ENCODE peak calls at places on chromosome 17, in five cellular contexts. L is A549, H is aorta, D is mammary epithelial cell, C is ovary. E is an unnamed sample.
A peak's percentile ranks its signal among the peaks of the same experiment; 100 is the strongest.

GRCh38 chr17:49498037-49498615 is 3.0 kb downstream of the NGFR start:
- DNase-seq in H (no peak), L (peak; percentile 41), C (no peak), D (no peak), E (no peak)

GRCh38 chr17:39605492-39606433 is 2.0 kb downstream of the NEUROD2 start:
- DNase-seq in H (no peak), L (no peak), D (peak; percentile 61), C (no peak), E (no peak)

GRCh38 chr17:82241183-82241925 is 12.5 kb downstream of the SLC16A3 start:
- DNase-seq in C (peak; percentile 75), L (no peak), D (peak; percentile 81), H (peak; percentile 93), E (peak; percentile 92)

GRCh38 chr17:76492250-76492988 is 8.8 kb downstream of the RHBDF2 start:
- DNase-seq in L (no peak), C (no peak), D (no peak), H (no peak), E (no peak)

GRCh38 chr17:70074236-70074830 is 692 bp upstream of the KCNJ16 start:
- DNase-seq in H (no peak), C (no peak), L (no peak), D (no peak), E (no peak)

GRCh38 chr17:56452469-56452868 is 141.0 kb upstream of the NOG start:
- DNase-seq in D (no peak), L (no peak), H (no peak), C (no peak), E (no peak)

GRCh38 chr17:54662978-54663876 is 237.4 kb upstream of the TOM1L1 start:
- DNase-seq in L (no peak), H (peak; percentile 36), C (no peak), D (no peak), E (no peak)

GRCh38 chr17:44075598-44076293 is 5.2 kb downstream of the G6PC3 start:
- DNase-seq in H (no peak), L (no peak), D (no peak), C (no peak), E (no peak)

GRCh38 chr17:8326591-8327583 is 12.8 kb upstream of the ODF4 start:
- DNase-seq in C (peak; percentile 57), H (peak; percentile 83), L (no peak), D (no peak), E (no peak)

GRCh38 chr17:18961634-18962493 is 9.9 kb downstream of the SLC5A10 start:
- DNase-seq in L (peak; percentile 66), H (peak; percentile 40), C (no peak), D (peak; percentile 47), E (no peak)

GRCh38 chr17:67784364-67785121 is 40.8 kb upstream of the BPTF start:
- DNase-seq in H (no peak), L (no peak), D (no peak), C (no peak), E (no peak)

GRCh38 chr17:55710410-55710809 is 12.3 kb downstream of the TMEM100 start:
- DNase-seq in L (no peak), H (no peak), D (no peak), C (no peak), E (no peak)

GRCh38 chr17:6551909-6552768 is 4.2 kb downstream of the PITPNM3 start:
- DNase-seq in D (peak; percentile 80), H (no peak), C (peak; percentile 56), L (no peak), E (peak; percentile 62)

GRCh38 chr17:43453331-43453812 is 30.4 kb upstream of the DHX8 start:
- DNase-seq in D (no peak), C (peak; percentile 79), H (no peak), L (no peak), E (peak; percentile 21)

GRCh38 chr17:78140169-78141051 is 5.8 kb upstream of the C17orf99 start:
- DNase-seq in D (peak; percentile 81), H (peak; percentile 92), C (peak; percentile 70), L (peak; percentile 90), E (peak; percentile 95)

GRCh38 chr17:49067163-49067562 is 65.4 kb upstream of the B4GALNT2 start:
- DNase-seq in D (peak; percentile 15), L (no peak), H (no peak), C (no peak), E (no peak)

GRCh38 chr17:77490361-77491183 is 349.8 kb downstream of the SEC14L1 start:
- DNase-seq in L (no peak), C (peak; percentile 32), D (no peak), H (peak; percentile 77), E (no peak)

GRCh38 chr17:69936996-69937395 is 138.0 kb upstream of the KCNJ16 start:
- DNase-seq in C (no peak), D (no peak), L (no peak), H (no peak), E (no peak)

GRCh38 chr17:73434154-73434553 is 122.4 kb upstream of the CDC42EP4 start:
- DNase-seq in L (no peak), H (no peak), C (no peak), D (no peak), E (no peak)

GRCh38 chr17:35254107-35254802 is 11.4 kb downstream of the SLFN5 start:
- DNase-seq in C (peak; percentile 26), H (no peak), D (peak; percentile 91), L (peak; percentile 43), E (peak; percentile 88)

GRCh38 chr17:51510940-51511339 is 250.6 kb downstream of the UTP18 start:
- DNase-seq in D (no peak), C (no peak), L (no peak), H (no peak), E (no peak)

GRCh38 chr17:34384271-34384670 is 21.2 kb upstream of the CCL1 start:
- DNase-seq in H (no peak), C (no peak), D (no peak), L (no peak), E (no peak)

GRCh38 chr17:81409190-81409935 is 14.1 kb downstream of the BAHCC1 start:
- DNase-seq in L (no peak), H (no peak), D (no peak), C (no peak), E (no peak)

GRCh38 chr17:19645608-19646250 is 2.8 kb upstream of the ALDH3A2 start:
- DNase-seq in L (peak; percentile 40), C (no peak), D (no peak), H (no peak), E (no peak)

GRCh38 chr17:66772148-66772812 is 62.6 kb upstream of the CACNG5 start:
- DNase-seq in D (no peak), C (no peak), H (no peak), L (no peak), E (no peak)

GRCh38 chr17:43701318-43701743 is 39.6 kb upstream of the MEOX1 start:
- DNase-seq in H (no peak), L (no peak), C (no peak), D (peak; percentile 91), E (peak; percentile 98)

GRCh38 chr17:58692239-58693055 is at the start of gene RAD51C:
- DNase-seq in H (peak; percentile 93), L (peak; percentile 90), C (peak; percentile 86), D (peak; percentile 81), E (peak; percentile 92)

GRCh38 chr17:58352843-58353719 is 1.1 kb upstream of the SUPT4H1 start:
- DNase-seq in C (peak; percentile 45), H (peak; percentile 75), D (no peak), L (no peak), E (no peak)

GRCh38 chr17:75697651-75698291 is 23.5 kb upstream of the ITGB4 start:
- DNase-seq in D (no peak), C (no peak), H (no peak), L (no peak), E (no peak)

GRCh38 chr17:55284944-55285339 is 20.2 kb downstream of the HLF start:
- DNase-seq in C (no peak), L (no peak), H (no peak), D (no peak), E (peak; percentile 20)

GRCh38 chr17:311119-311848 is 41.3 kb downstream of the RPH3AL start:
- DNase-seq in C (no peak), L (no peak), D (no peak), H (peak; percentile 49), E (no peak)

GRCh38 chr17:34719569-34719968 is 140.2 kb downstream of the TMEM132E start:
- DNase-seq in D (no peak), L (no peak), H (no peak), C (no peak), E (no peak)

GRCh38 chr17:69450857-69451410 is 36.4 kb downstream of the MAP2K6 start:
- DNase-seq in C (no peak), D (no peak), L (no peak), H (no peak), E (no peak)

GRCh38 chr17:81906476-81907218 is 4.6 kb downstream of the PCYT2 start:
- DNase-seq in D (no peak), C (no peak), H (no peak), L (no peak), E (no peak)

GRCh38 chr17:71724339-71724738 is 396.5 kb upstream of the SOX9 start:
- DNase-seq in C (no peak), H (no peak), L (no peak), D (no peak), E (no peak)

GRCh38 chr17:71727292-71727691 is 393.5 kb upstream of the SOX9 start:
- DNase-seq in C (no peak), H (no peak), D (no peak), L (no peak), E (no peak)

GRCh38 chr17:71727723-71728122 is 393.1 kb upstream of the SOX9 start:
- DNase-seq in H (no peak), C (no peak), L (no peak), D (no peak), E (no peak)

DNA sequence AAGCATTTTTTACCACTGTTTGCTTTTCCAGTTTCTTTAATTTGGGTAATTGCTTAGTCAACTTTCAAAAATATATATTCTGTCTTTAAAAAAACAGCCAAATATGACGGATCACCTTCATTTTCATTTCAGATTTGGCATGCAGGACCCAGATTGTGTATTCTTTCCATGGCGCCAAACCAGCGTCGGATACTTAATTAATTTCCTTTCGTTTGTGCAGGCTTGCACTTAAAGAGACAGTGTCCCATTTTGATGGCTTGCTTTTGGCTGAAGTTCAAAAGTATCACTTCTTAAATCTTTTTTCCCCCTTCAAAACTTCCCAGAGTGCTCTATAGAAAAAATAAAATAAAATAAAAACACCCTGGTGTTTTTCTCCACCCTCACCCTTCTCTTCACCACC is 394.5 kb upstream of the SOX9 start:
- DNase-seq in C (no peak), H (no peak), D (no peak), L (no peak), E (no peak)
- H3K9me3 ChIP-seq in C (no peaks in the 10 kb centered on the region), H (no peaks in the 10 kb centered on the region), D (no peaks in the 10 kb centered on the region), L (no peaks in the 10 kb centered on the region), E (no peaks in the 10 kb centered on the region)

GRCh38 chr17:52831536-52831935 is 673.0 kb upstream of the CA10 start:
- DNase-seq in L (no peak), H (no peak), C (no peak), D (no peak), E (no peak)
- H3K9me3 ChIP-seq in L (no peaks in the 10 kb centered on the region), H (no peaks in the 10 kb centered on the region), C (no peaks in the 10 kb centered on the region), D (peaks cover 4% of the 10 kb centered on the region), E (no peaks in the 10 kb centered on the region)

GRCh38 chr17:22462461-22462860 is 770.1 kb downstream of the KCNJ18 start:
- DNase-seq in L (no peak), D (no peak), H (no peak), C (no peak), E (no peak)
- H3K9me3 ChIP-seq in L (no peaks in the 10 kb centered on the region), D (peaks cover 31% of the 10 kb centered on the region), H (no peaks in the 10 kb centered on the region), C (no peaks in the 10 kb centered on the region), E (no peaks in the 10 kb centered on the region)

GRCh38 chr17:5100832-5101231 is 10.8 kb downstream of the ZNF232 start:
- DNase-seq in H (no peak), C (no peak), L (no peak), D (no peak), E (no peak)
- H3K9me3 ChIP-seq in H (peaks cover 10% of the 10 kb centered on the region), C (no peaks in the 10 kb centered on the region), L (peaks cover 95% of the 10 kb centered on the region), D (peaks cover 23% of the 10 kb centered on the region), E (no peaks in the 10 kb centered on the region)